ENCODE peak calls at places on chromosomes 7 and 10, in five cellular contexts. Z, W, E, A and N are unnamed samples.

GRCh38 chr7:75649462-75649861 is 89.3 kb downstream of the HIP1 start:
- DNase-seq in Z (no peak), W (no peak), E (no peak), A (no peak), N (no peak)

GRCh38 chr10:130359711-130360110 is 223.5 kb downstream of the GLRX3 start:
- DNase-seq in Z (no peak), W (no peak), E (no peak), A (no peak), N (no peak)

GRCh38 chr7:29194206-29194593 is 375 bp upstream of the CHN2 start:
- DNase-seq in Z (peak), W (no peak), E (peak), A (peak), N (no peak)

GRCh38 chr7:99040104-99040958 is 103.6 kb downstream of the SMURF1 start:
- DNase-seq in Z (peak), W (peak), E (peak), A (peak), N (peak)

GRCh38 chr10:48205918-48206317 is 68.6 kb downstream of the FRMPD2 start:
- DNase-seq in Z (no peak), W (no peak), E (no peak), A (peak), N (no peak)

GRCh38 chr10:95841711-95842498 is 65.9 kb upstream of the CC2D2B start:
- DNase-seq in Z (peak), W (peak), E (peak), A (peak), N (peak)

GRCh38 chr7:27095050-27095896 is 527 bp downstream of the HOXA1 start:
- DNase-seq in Z (no peak), W (no peak), E (peak), A (no peak), N (no peak)

GRCh38 chr10:57992321-57993077 is 275.2 kb downstream of the IPMK start:
- DNase-seq in Z (no peak), W (no peak), E (peak), A (peak), N (peak)

GRCh38 chr7:471866-472639 is 47.6 kb downstream of the PDGFA start:
- DNase-seq in Z (peak), W (no peak), E (no peak), A (peak), N (peak)

GRCh38 chr7:31211281-31211680 is 129.2 kb downstream of the NEUROD6 start:
- DNase-seq in Z (no peak), W (no peak), E (no peak), A (no peak), N (no peak)

GRCh38 chr10:99620713-99621453 is 644 bp upstream of the SLC25A28 start:
- DNase-seq in Z (peak), W (peak), E (peak), A (peak), N (peak)
- TF ChIP-seq CTCF in Z (peak), W (no peak), E (no peak), A (no peak), N (no peak)

GRCh38 chr10:120349069-120349468 is 108.0 kb upstream of the PLPP4 start:
- DNase-seq in Z (no peak), W (no peak), E (no peak), A (no peak), N (no peak)
- TF ChIP-seq CTCF in Z (no peak), W (no peak), E (no peak), A (no peak), N (no peak)

GRCh38 chr10:83612746-83613145 is 526.6 kb upstream of the GHITM start:
- DNase-seq in Z (no peak), W (no peak), E (no peak), A (peak), N (no peak)
- TF ChIP-seq CTCF in Z (no peak), W (no peak), E (no peak), A (no peak), N (no peak)

GRCh38 chr7:123580406-123581161 is 21.0 kb upstream of the ASB15 start:
- DNase-seq in Z (no peak), W (no peak), E (peak), A (peak), N (peak)
- TF ChIP-seq CTCF in Z (peak), W (peak), E (peak), A (peak), N (peak)

GRCh38 chr10:64134676-64135075 is 613.5 kb downstream of the REEP3 start:
- DNase-seq in Z (no peak), W (no peak), E (no peak), A (no peak), N (no peak)

DNA sequence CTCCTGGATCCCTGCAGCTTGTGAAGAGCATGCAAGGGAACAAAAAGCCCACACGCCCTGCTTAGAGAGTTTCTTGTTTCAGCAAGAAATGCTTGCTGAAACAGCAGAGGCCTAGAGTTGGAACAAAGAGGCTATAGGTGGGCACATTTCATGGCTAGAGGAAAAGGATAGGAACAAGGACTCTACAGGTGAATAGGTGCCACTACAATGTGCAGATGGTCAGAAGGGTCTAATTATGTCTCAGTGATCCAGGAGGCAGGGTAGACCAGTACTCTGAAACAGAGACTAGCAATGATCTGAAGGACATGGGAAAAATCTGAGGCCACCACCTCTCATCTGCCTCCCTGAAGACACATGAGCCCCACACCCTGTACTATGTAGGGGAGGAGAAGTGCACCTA is 609.0 kb downstream of the REEP3 start:
- DNase-seq in Z (no peak), W (no peak), E (no peak), A (no peak), N (no peak)
- TF ChIP-seq CTCF in Z (no peak), W (no peak), E (peak), A (no peak), N (no peak)

DNA sequence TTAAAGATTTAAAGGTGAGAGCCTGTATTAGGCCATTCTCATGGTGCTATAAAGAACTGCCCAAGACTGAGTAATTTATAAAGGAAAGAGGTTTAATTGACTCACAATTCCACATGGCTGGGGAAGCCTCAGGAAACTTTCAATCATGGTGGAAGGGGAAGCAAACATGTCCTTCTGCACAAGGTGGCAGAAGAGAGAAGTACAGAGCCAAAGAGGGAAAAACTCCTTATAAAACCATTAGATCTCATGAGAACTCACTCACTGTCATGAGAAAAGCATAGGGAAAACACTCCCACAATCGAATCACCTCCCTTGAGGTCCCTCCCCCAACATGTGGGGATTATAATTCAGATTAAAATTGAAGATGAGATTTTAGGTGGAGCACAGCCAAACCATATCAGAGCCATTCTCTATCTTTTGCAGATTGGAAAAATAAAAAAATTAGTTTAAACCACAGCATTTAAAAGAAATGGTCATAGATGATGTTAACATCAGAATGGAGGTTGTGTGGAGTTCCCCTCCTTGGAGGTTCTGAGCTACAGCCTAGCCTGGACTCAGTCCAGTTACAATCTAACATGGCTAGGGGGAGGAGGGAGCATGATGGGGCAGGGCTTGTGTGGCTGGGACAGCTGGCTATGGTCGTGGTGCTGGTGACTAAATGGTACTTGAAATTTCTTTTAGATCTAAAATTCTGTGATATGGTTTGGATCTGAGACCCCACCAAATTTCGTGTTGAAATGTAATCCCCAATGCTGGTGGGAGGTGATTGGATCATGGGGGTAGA is 33.1 kb downstream of the GSTO2 start:
- DNase-seq in Z (no peak), W (no peak), E (no peak), A (no peak), N (no peak)
- TF ChIP-seq CTCF in Z (no peak), W (no peak), E (no peak), A (no peak), N (no peak)

DNA sequence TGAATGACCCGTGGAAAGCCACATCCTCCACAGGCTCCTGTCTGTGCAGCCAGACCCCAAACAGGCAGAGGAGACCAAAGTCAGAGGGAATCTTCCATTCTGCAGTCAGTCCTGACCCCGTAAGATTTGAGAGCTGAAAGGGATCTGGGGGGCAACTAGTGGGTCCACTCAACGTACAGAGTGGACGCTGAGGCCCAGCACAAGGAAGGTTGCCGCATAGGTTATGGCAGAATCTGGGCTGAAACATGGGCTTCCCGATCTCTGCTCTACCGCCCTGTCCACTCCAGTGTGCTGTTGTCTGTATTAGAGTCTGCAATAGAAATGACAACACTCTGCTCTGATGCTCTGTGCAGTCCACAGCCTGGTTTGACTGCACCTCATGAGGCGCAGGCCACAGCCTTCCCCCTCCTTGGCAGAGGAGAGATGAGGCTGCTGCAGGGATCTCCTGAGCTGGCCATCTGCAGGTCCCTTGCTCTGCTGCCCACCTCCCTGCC is 7.9 kb upstream of the ZNF22 start:
- DNase-seq in Z (no peak), W (no peak), E (no peak), A (no peak), N (no peak)
- TF ChIP-seq CTCF in Z (no peak), W (no peak), E (no peak), A (no peak), N (no peak)

DNA sequence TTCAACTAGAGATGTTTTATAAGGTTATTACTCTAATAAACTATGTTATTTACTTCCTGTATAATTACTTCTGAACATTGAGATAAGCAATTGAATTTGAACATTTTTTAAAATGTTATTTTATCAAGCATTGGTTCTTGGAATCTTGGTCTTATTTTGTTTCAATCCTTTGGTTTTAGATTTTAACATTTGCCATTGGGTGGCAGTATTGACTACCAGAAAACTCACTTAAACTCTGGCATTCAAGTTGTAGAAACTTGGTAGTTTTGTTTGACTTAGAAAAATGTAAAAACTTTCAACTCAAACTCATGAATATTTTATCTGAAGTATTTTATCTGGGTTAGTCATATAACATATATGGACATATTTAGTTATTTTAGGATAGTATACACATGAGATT is 48.1 kb downstream of the ATRNL1 start:
- DNase-seq in Z (no peak), W (no peak), E (peak), A (peak), N (no peak)
- TF ChIP-seq CTCF in Z (no peak), W (peak), E (peak), A (no peak), N (no peak)

GRCh38 chr10:103396067-103396788 is at the start of the genes ATP5MK and PDCD11:
- DNase-seq in Z (peak), W (peak), E (peak), A (peak), N (peak)
- TF ChIP-seq CTCF in Z (peak), W (no peak), E (peak), A (peak), N (no peak)

GRCh38 chr10:13268310-13268709 is 31.6 kb downstream of the PHYH start:
- DNase-seq in Z (no peak), W (no peak), E (no peak), A (no peak), N (no peak)

GRCh38 chr10:13270877-13271551 is 28.9 kb downstream of the PHYH start:
- DNase-seq in Z (peak), W (no peak), E (no peak), A (peak), N (no peak)

GRCh38 chr10:13272164-13272571 is 27.7 kb downstream of the PHYH start:
- DNase-seq in Z (peak), W (no peak), E (peak), A (peak), N (no peak)

GRCh38 chr10:13268841-13269240 is 31.0 kb downstream of the PHYH start:
- DNase-seq in Z (no peak), W (no peak), E (peak), A (no peak), N (no peak)

GRCh38 chr10:13271552-13272163 is 28.2 kb downstream of the PHYH start:
- DNase-seq in Z (peak), W (peak), E (peak), A (no peak), N (peak)
- TF ChIP-seq CTCF in Z (peak), W (peak), E (peak), A (peak), N (peak)